ENCODE peak calls at places on chromosomes 4 and X, in five cellular contexts. A, Q, F, I and S are unnamed samples.

GRCh38 chrX:21691512-21692018 is 33.4 kb upstream of the KLHL34 start:
- DNase-seq in A (no peak), Q (no peak), F (no peak), I (no peak), S (no peak)

GRCh38 chr4:7987148-7987989 is 47.7 kb upstream of the AFAP1 start:
- DNase-seq in A (peak), Q (peak), F (peak), I (peak), S (peak)

GRCh38 chr4:92198711-92199110 is 105.1 kb upstream of the GRID2 start:
- DNase-seq in A (peak), Q (no peak), F (no peak), I (no peak), S (no peak)

GRCh38 chr4:3869661-3870566 is 103.7 kb downstream of the ADRA2C start:
- DNase-seq in A (no peak), Q (no peak), F (no peak), I (no peak), S (no peak)

GRCh38 chr4:168562021-168562691 is 65.3 kb downstream of the PALLD start:
- DNase-seq in A (peak), Q (no peak), F (no peak), I (no peak), S (no peak)

GRCh38 chr4:47623916-47624554 is 139.0 kb downstream of the ATP10D start:
- DNase-seq in A (peak), Q (no peak), F (no peak), I (no peak), S (no peak)

GRCh38 chr4:78644744-78645330 is 93.3 kb downstream of the ANXA3 start:
- DNase-seq in A (peak), Q (peak), F (no peak), I (peak), S (peak)

GRCh38 chr4:95798727-95799126 is 41.2 kb upstream of the PDHA2 start:
- DNase-seq in A (no peak), Q (no peak), F (no peak), I (no peak), S (no peak)

GRCh38 chr4:151921371-151921770 is 160.6 kb upstream of the GATB start:
- DNase-seq in A (no peak), Q (no peak), F (no peak), I (no peak), S (no peak)

GRCh38 chr4:122341906-122342305 is 36.9 kb upstream of the ADAD1 start:
- DNase-seq in A (peak), Q (no peak), F (no peak), I (peak), S (no peak)

GRCh38 chr4:7124643-7125442 is 57.0 kb upstream of the GRPEL1 start:
- DNase-seq in A (peak), Q (no peak), F (no peak), I (peak), S (no peak)

GRCh38 chr4:181863846-181864245 is 379.4 kb upstream of the TENM3 start:
- DNase-seq in A (no peak), Q (no peak), F (no peak), I (no peak), S (no peak)

GRCh38 chr4:119589165-119589564 is 39.4 kb downstream of the PDE5A start:
- DNase-seq in A (peak), Q (no peak), F (no peak), I (no peak), S (no peak)

GRCh38 chrX:50962156-50962555 is 51.6 kb downstream of the BMP15 start:
- DNase-seq in A (no peak), Q (no peak), F (no peak), I (no peak), S (no peak)

GRCh38 chrX:136259543-136259942 is 8.3 kb upstream of the MAP7D3 start:
- DNase-seq in A (peak), Q (no peak), F (no peak), I (no peak), S (no peak)

GRCh38 chrX:87728024-87728423 is 210.4 kb downstream of the KLHL4 start:
- DNase-seq in A (no peak), Q (no peak), F (no peak), I (no peak), S (no peak)
- H3K4me3 ChIP-seq in A (no peak), Q (no peak), F (no peak), I (no peak), S (no peak)

GRCh38 chrX:137428251-137428661 is 137.7 kb upstream of the ZIC3 start:
- DNase-seq in A (no peak), Q (no peak), F (no peak), I (no peak), S (no peak)
- H3K4me3 ChIP-seq in A (peak), Q (peak), F (peak), I (no peak), S (peak)

DNA sequence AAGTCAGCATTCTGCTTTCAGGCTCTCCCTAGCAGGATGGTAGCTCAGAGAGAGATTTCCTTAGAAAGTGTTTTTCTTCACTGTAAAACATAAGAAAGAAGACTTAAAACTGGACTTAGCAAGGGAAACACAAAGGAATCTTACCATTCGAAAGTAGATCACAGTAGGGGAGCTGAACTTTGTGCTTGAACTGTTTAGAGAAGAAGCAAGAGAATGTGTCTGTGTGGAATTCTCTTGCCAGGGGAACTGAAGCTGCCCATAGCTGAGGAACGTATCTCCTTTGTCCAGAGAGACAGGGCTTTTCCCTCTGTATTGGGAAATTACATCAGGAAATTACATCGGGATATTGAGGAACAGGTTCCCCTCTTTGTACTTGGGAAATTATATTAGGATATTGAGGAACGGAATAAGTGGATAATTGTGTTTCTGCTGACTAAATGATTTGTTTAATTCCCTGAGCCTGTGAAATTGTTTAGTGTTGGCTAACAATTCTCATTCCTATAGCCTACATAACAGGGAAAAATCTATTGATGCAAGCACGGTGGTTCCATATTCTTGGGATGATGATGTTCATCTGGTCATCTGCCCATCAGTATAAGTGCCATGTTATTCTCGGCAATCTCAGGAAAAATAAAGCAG is 21.2 kb downstream of the SRD5A3 start:
- DNase-seq in A (no peak), Q (no peak), F (no peak), I (no peak), S (no peak)
- H3K4me3 ChIP-seq in A (no peak), Q (no peak), F (no peak), I (no peak), S (no peak)

GRCh38 chrX:9765737-9766098 is at the start of gene GPR143:
- DNase-seq in A (no peak), Q (no peak), F (no peak), I (no peak), S (no peak)
- H3K4me3 ChIP-seq in A (no peak), Q (no peak), F (peak), I (no peak), S (no peak)

GRCh38 chrX:72027914-72028307 is 103.8 kb downstream of the RTL5 start:
- DNase-seq in A (no peak), Q (no peak), F (no peak), I (no peak), S (no peak)
- H3K4me3 ChIP-seq in A (no peak), Q (no peak), F (no peak), I (no peak), S (no peak)

DNA sequence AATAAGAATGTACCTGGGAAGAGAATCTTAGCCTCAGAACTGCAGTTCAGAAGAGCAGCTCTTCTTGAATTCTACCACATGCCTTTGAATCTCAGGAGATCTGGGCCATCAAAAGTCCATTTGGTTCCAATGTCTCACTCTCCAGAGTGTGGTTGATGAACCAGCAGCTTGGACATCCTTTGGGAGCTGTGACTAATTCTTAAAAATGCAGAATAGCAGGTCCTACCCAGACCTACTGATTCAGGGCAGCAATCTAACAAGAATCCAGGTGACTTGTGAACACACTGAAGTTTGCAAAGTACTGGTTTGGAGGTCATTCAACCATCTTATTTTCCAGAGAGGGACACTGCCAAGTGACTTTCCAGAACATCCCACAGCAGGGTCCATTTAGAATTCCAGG is 244.7 kb downstream of the PACRGL start:
- DNase-seq in A (peak), Q (no peak), F (no peak), I (no peak), S (no peak)
- H3K4me3 ChIP-seq in A (no peak), Q (no peak), F (no peak), I (no peak), S (no peak)